ENCODE peak calls at places on chromosomes 13 and 19, in four cellular contexts. R, K, N and E are unnamed samples.

GRCh38 chr13:35179494-35179893 is 237.4 kb downstream of the NBEA start:
- DNase-seq in N (no peak), R (no peak), K (peak), E (no peak)

GRCh38 chr13:98144501-98145350 is 1.8 kb downstream of the FARP1 start:
- DNase-seq in N (peak), K (peak), R (peak), E (no peak)

GRCh38 chr19:16889429-16889882 is 657 bp downstream of the F2RL3 start:
- DNase-seq in R (no peak), K (no peak), N (peak), E (no peak)

GRCh38 chr13:49220856-49221614 is 897 bp downstream of the MLNR start:
- DNase-seq in R (no peak), N (no peak), K (peak), E (peak)

GRCh38 chr13:39538826-39539555 is 64.0 kb downstream of the LHFPL6 start:
- DNase-seq in N (no peak), K (no peak), R (no peak), E (no peak)

GRCh38 chr19:55672418-55672817 is 2.6 kb upstream of the EPN1 start:
- DNase-seq in K (no peak), N (no peak), R (no peak), E (no peak)

GRCh38 chr13:35824395-35824794 is 306.8 kb downstream of the DCLK1 start:
- DNase-seq in N (no peak), K (no peak), R (no peak), E (no peak)

GRCh38 chr19:3363841-3364500 is 2.4 kb upstream of the NFIC start:
- DNase-seq in N (no peak), R (no peak), K (no peak), E (no peak)

GRCh38 chr13:78228211-78228610 is 309.6 kb upstream of the EDNRB start:
- DNase-seq in R (no peak), K (peak), N (no peak), E (no peak)

GRCh38 chr19:56105090-56105701 is 15.9 kb downstream of the ZNF787 start:
- DNase-seq in K (peak), N (peak), R (no peak), E (peak)

GRCh38 chr19:54959840-54960239 is 6.3 kb upstream of the NLRP2 start:
- DNase-seq in R (no peak), N (no peak), K (no peak), E (no peak)

GRCh38 chr19:45428385-45429231 is 4.9 kb upstream of the ERCC1 start:
- DNase-seq in R (no peak), K (peak), N (no peak), E (no peak)

GRCh38 chr19:30236006-30236405 is 136.2 kb upstream of the ZNF536 start:
- DNase-seq in R (no peak), N (no peak), K (no peak), E (no peak)

GRCh38 chr13:31587696-31588266 is 151.5 kb upstream of the RXFP2 start:
- DNase-seq in K (peak), R (no peak), N (no peak), E (no peak)

GRCh38 chr13:31594056-31594455 is 145.3 kb upstream of the RXFP2 start:
- DNase-seq in N (no peak), R (no peak), K (no peak), E (no peak)

GRCh38 chr13:31588331-31588730 is 151.0 kb upstream of the RXFP2 start:
- DNase-seq in R (no peak), K (no peak), N (no peak), E (no peak)

GRCh38 chr13:31591834-31592233 is 147.5 kb upstream of the RXFP2 start:
- DNase-seq in N (no peak), R (no peak), K (no peak), E (no peak)

GRCh38 chr13:31588923-31589322 is 150.4 kb upstream of the RXFP2 start:
- DNase-seq in R (no peak), N (no peak), K (no peak), E (no peak)
- TF ChIP-seq CTCF in R (no peak), N (no peak), K (no peak), E (no peak)

GRCh38 chr13:81379183-81379582 is 1038.3 kb upstream of the SPRY2 start:
- DNase-seq in K (no peak), R (no peak), N (no peak), E (no peak)
- TF ChIP-seq CTCF in K (no peak), R (no peak), N (no peak), E (no peak)

DNA sequence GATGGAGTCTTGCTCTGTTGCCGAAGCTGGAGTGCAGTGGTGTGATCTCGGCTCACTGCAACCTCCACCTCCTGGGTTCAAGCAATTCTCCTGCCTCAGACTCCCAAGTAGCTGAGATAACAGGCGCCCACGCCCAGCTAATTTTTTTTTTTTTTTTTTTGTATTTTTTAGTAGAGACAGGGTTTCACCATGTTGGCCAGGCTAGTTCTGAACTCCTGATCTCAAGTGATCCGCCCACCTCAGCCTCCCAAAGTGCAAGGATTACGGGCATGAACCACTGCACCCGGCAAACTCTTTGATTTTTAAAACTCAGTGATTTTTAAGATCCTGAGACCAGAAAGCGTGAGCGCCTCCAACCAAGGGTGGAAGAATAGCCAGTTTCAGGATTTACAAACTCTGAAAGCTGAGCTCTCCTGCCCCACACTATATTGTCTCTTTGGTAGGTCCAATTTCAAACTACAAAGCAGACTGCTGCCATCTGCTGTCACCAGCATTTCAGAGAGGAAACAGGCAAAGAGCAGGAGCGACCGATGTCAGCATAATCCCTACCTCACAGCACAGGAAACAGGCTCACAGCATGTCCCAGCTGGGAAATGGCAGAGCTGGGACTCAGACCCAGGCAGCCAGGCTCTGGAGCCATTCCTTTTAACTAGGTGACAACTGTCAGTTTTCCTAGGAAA is 9.2 kb downstream of the NOSIP start:
- DNase-seq in K (no peak), N (no peak), R (no peak), E (no peak)
- TF ChIP-seq CTCF in K (no peak), N (no peak), R (no peak), E (no peak)

GRCh38 chr19:52188822-52189744 is 769 bp upstream of the PPP2R1A start:
- DNase-seq in K (no peak), N (peak), R (no peak), E (no peak)
- TF ChIP-seq CTCF in K (no peak), N (no peak), R (no peak), E (no peak)

GRCh38 chr19:53333466-53334449 is at the start of gene ZNF845:
- DNase-seq in K (peak), N (peak), R (peak), E (peak)
- TF ChIP-seq CTCF in K (no peak), N (no peak), R (no peak), E (no peak)

GRCh38 chr13:48155850-48156249 is 60.9 kb upstream of the MED4 start:
- DNase-seq in N (peak), K (peak), R (no peak), E (no peak)

GRCh38 chr13:48151343-48151742 is 56.4 kb upstream of the MED4 start:
- DNase-seq in K (no peak), N (no peak), R (no peak), E (no peak)

GRCh38 chr13:48154671-48155070 is 59.8 kb upstream of the MED4 start:
- DNase-seq in R (no peak), K (no peak), N (no peak), E (no peak)

GRCh38 chr13:48151766-48152165 is 56.9 kb upstream of the MED4 start:
- DNase-seq in R (no peak), N (no peak), K (no peak), E (no peak)

DNA sequence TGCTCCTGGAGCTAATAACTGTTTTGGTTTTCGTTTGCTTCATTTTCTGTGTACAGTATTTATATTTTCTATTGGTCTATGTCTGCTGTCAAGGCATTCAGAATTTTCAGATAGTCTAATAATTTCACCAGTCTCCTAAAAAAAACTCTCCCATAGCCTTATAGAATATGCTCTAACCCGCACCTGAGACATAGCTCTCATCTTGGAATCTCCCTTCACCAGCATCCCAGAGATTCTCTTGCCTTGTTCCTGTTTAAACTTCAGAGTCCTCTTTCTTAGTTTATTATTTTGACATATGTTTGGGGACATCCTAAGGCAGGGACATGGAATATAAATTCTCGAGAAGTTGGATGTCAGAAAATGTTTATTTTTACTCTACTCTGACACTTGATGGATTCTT is 58.3 kb upstream of the MED4 start:
- DNase-seq in N (no peak), K (no peak), R (no peak), E (no peak)
- TF ChIP-seq CTCF in N (no peak), K (no peak), R (no peak), E (no peak)

GRCh38 chr13:95099541-95099940 is 201.7 kb downstream of the ABCC4 start:
- DNase-seq in N (no peak), R (peak), K (peak), E (no peak)
- TF ChIP-seq CTCF in N (no peak), R (no peak), K (no peak), E (no peak)

DNA sequence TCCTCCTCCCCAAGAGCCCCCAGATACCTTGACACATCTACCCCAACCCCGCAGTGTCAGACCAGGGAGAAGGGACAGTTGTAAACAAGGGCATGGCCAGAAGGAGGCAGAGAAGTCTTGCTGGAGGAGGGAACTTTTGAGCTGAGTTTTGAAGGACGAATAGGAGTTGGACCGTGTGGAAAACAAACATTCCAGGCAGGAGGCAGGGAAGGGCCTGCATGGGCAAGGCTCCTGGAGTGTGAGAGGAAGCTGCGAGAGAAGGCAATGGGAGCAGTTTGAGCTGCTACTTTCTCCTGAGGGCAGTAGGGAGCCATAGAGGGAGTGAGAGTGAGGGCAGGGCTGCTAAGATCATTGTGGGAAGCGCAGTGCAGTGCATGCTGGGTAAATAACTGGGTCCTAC is 23.3 kb downstream of the IL12RB1 start:
- DNase-seq in R (no peak), K (no peak), N (no peak), E (no peak)
- TF ChIP-seq CTCF in R (no peak), K (no peak), N (no peak), E (no peak)

DNA sequence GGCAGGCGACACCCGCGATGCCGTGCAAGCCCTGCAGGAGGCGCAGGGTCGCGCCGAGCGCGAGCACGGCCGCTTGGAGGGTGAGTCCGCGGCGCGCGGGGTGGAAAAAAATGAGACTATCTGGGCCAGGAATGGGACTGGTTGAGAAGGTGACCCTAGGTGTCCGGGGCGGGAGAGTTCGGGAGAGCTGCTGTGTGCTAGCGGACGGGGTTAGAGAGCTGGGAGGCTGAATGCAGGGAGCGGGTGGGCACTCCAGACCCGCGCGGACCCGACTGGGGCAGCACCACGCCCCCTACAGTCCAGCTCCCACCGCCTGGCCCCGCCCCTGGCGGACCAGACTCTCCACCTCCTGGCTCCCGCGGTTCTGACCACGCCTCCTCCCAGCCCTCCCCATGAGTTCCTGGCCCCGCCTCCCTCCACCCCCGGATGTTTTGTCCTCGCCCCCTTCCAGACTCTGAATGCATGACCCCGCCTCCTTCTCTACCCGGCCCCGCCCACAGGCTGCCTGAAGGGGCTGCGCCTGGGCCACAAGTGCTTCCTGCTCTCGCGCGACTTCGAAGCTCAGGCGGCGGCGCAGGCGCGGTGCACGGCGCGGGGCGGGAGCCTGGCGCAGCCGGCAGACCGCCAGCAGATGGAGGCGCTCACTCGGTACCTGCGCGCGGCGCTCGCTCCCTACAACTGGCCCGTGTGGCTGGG is 1.5 kb downstream of the CLEC11A start:
- DNase-seq in N (peak), R (peak), K (peak), E (peak)
- TF ChIP-seq CTCF in N (peak), R (peak), K (peak), E (no peak)